ENCODE peak calls at places on chromosome 9, in six cellular contexts. Y, Z, X, W, A and F are unnamed samples.

GRCh38 chr9:121807918-121808278 is 156.5 kb downstream of the DAB2IP start:
- DNase-seq in X (no peak), W (no peak), Z (no peak), A (no peak), Y (no peak), F (no peak)

GRCh38 chr9:69996947-69997346 is 46.7 kb upstream of the MAMDC2 start:
- DNase-seq in Z (no peak), Y (no peak), W (no peak), X (no peak), A (no peak), F (no peak)

GRCh38 chr9:89529243-89530030 is 31.5 kb upstream of the SEMA4D start:
- DNase-seq in X (no peak), W (no peak), A (no peak), Z (no peak), Y (no peak), F (no peak)

GRCh38 chr9:74078647-74079046 is 418.5 kb upstream of the RORB start:
- DNase-seq in Z (no peak), X (no peak), A (no peak), W (no peak), Y (no peak), F (no peak)

GRCh38 chr9:83280259-83280658 is 217.3 kb upstream of the RASEF start:
- DNase-seq in Y (no peak), W (no peak), A (no peak), Z (no peak), X (no peak), F (no peak)

GRCh38 chr9:96232539-96233241 is 69.3 kb downstream of the HSD17B3 start:
- DNase-seq in Y (no peak), Z (peak; percentile 69), W (peak; percentile 70), X (peak; percentile 56), A (peak; percentile 41), F (no peak)

GRCh38 chr9:32384002-32384363 is 460 bp upstream of the ACO1 start:
- DNase-seq in A (no peak), Y (no peak), Z (no peak), W (no peak), X (no peak), F (no peak)

GRCh38 chr9:96524045-96524444 is 74.1 kb downstream of the HABP4 start:
- DNase-seq in X (no peak), A (no peak), W (no peak), Y (no peak), Z (no peak), F (no peak)

GRCh38 chr9:123361086-123361730 is 5.2 kb downstream of the CRB2 start:
- DNase-seq in X (no peak), Z (no peak), A (no peak), Y (no peak), W (peak; percentile 37), F (no peak)

GRCh38 chr9:38338359-38339014 is 54.0 kb upstream of the ALDH1B1 start:
- DNase-seq in Y (no peak), Z (no peak), A (no peak), W (peak; percentile 42), X (no peak), F (no peak)

GRCh38 chr9:72888943-72889342 is 63.9 kb downstream of the ALDH1A1 start:
- DNase-seq in A (no peak), W (no peak), Y (no peak), X (no peak), Z (no peak), F (no peak)

GRCh38 chr9:3963266-3964019 is 336.4 kb downstream of the GLIS3 start:
- DNase-seq in Y (no peak), X (peak; percentile 93), W (no peak), Z (peak; percentile 10), A (no peak), F (no peak)

GRCh38 chr9:3956081-3956701 is 343.7 kb downstream of the GLIS3 start:
- DNase-seq in Y (no peak), A (no peak), Z (no peak), X (peak; percentile 25), W (no peak), F (no peak)

GRCh38 chr9:3957296-3957695 is 342.6 kb downstream of the GLIS3 start:
- DNase-seq in Y (no peak), A (no peak), Z (no peak), W (no peak), X (no peak), F (no peak)

GRCh38 chr9:3962467-3962866 is 337.4 kb downstream of the GLIS3 start:
- DNase-seq in X (peak; percentile 76), A (peak; percentile 80), W (no peak), Y (no peak), Z (peak; percentile 48), F (no peak)

DNA sequence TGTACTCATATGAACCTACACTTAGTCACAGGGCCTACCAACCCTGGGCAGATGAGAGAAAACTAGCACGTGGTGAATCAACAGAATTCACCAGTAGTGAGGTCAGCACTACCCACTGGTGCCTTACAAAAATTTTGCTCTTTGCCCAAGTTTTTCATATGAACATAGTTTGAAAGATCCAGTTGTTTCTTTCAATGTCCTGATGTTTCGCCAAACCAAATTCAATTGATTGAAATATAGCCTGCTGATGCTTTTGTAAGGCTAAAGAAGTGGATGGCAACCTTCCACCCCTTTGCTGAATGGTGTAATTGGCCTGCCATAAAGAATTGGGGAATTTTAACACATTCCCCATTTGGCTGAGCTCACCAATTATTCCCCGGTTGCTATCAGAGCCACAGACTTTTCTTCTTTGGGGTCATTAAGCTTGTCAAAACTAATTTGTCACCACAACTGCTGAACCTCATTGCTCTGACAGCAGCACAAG is 339.2 kb downstream of the GLIS3 start:
- DNase-seq in Z (no peak), X (peak; percentile 75), W (no peak), A (no peak), Y (no peak), F (no peak)
- TF ChIP-seq RAD21 in Z (no peak), X (no peak), W (no peak), A (no peak), Y (no peak), F (no peak)

GRCh38 chr9:93660647-93661046 is 84.3 kb downstream of the PHF2 start:
- DNase-seq in Z (no peak), A (no peak), X (no peak), Y (no peak), W (no peak), F (no peak)
- TF ChIP-seq RAD21 in Z (no peak), A (no peak), X (no peak), Y (peak; percentile 15), W (no peak), F (no peak)

DNA sequence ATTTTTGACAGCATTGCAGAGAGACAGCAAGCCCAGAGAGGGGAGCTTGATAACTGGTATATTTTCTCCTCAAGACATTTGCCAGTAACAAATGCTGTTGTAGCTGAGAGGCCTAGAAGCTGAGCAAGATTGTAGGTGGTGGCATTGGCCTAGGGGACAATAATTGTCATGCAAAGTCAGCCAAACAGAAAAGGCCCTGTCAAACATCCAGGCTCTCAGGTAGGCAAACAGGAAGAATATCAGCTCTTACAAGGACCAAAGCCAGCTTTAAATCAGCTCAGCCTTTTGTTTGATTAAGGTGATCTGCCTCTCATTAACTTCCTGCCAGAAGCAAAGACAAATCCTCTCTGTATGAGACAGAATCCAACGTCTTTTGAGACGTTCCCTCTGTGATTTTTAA is 29.7 kb upstream of the BARX1 start:
- DNase-seq in Y (no peak), W (no peak), Z (no peak), A (no peak), X (no peak), F (no peak)
- TF ChIP-seq RAD21 in Y (no peak), W (no peak), Z (no peak), A (no peak), X (no peak), F (no peak)

GRCh38 chr9:6959275-6960000 is 201.7 kb downstream of the KDM4C start:
- DNase-seq in Z (no peak), X (no peak), A (no peak), Y (no peak), W (no peak), F (no peak)

GRCh38 chr9:6956796-6957355 is 199.1 kb downstream of the KDM4C start:
- DNase-seq in W (peak; percentile 59), X (no peak), A (no peak), Z (no peak), Y (no peak), F (no peak)

GRCh38 chr9:6960777-6961176 is 203.0 kb downstream of the KDM4C start:
- DNase-seq in Z (no peak), Y (no peak), X (no peak), W (no peak), A (no peak), F (no peak)

GRCh38 chr9:6955251-6955921 is 197.6 kb downstream of the KDM4C start:
- DNase-seq in X (peak; percentile 77), W (no peak), Z (no peak), A (peak; percentile 95), Y (no peak), F (no peak)
- TF ChIP-seq RAD21 in X (no peak), W (no peak), Z (no peak), A (no peak), Y (no peak), F (no peak)